ENCODE peak calls at places on chromosomes 12 and 14, in eight cellular contexts. D, R, I, K, O, U, T and M are unnamed samples.

GRCh38 chr14:100536721-100537700 is 50.2 kb downstream of the BEGAIN start:
- DNase-seq in D (peak; percentile 30), R (peak; percentile 32), I (peak; percentile 34), K (peak; percentile 24), O (peak; percentile 42), U (no peak), T (peak; percentile 64), M (peak; percentile 2)

GRCh38 chr12:120259418-120260202 is 5.9 kb downstream of the PXN start:
- DNase-seq in D (no peak), R (peak; percentile 56), I (no peak), K (no peak), O (peak; percentile 47), U (peak; percentile 48), T (no peak), M (no peak)

GRCh38 chr12:80939231-80939950 is 1.7 kb upstream of the LIN7A start:
- DNase-seq in D (no peak), R (no peak), I (no peak), K (no peak), O (no peak), U (no peak), T (no peak), M (no peak)

GRCh38 chr14:31933716-31934115 is 143.4 kb upstream of the ARHGAP5 start:
- DNase-seq in D (no peak), R (no peak), I (no peak), K (no peak), O (no peak), U (peak; percentile 38), T (no peak), M (no peak)

GRCh38 chr12:29616664-29617409 is 119.4 kb upstream of the OVCH1 start:
- DNase-seq in D (no peak), R (no peak), I (no peak), K (no peak), O (no peak), U (peak; percentile 90), T (no peak), M (no peak)

GRCh38 chr12:30457621-30458289 is 237.9 kb downstream of the IPO8 start:
- DNase-seq in D (no peak), R (no peak), I (no peak), K (no peak), O (no peak), U (peak; percentile 74), T (no peak), M (no peak)

GRCh38 chr12:30437616-30438015 is 258.1 kb downstream of the IPO8 start:
- DNase-seq in D (no peak), R (no peak), I (no peak), K (no peak), O (no peak), U (no peak), T (no peak), M (no peak)

GRCh38 chr14:74630881-74631690 is 19.0 kb upstream of the LTBP2 start:
- DNase-seq in D (no peak), R (no peak), I (no peak), K (no peak), O (no peak), U (peak; percentile 60), T (no peak), M (no peak)

GRCh38 chr14:22837059-22837749 is 819 bp downstream of the MMP14 start:
- DNase-seq in D (peak; percentile 72), R (peak; percentile 62), I (peak; percentile 84), K (peak; percentile 78), O (peak; percentile 80), U (peak; percentile 55), T (peak; percentile 87), M (no peak)

GRCh38 chr12:104485651-104486341 is 29.0 kb downstream of the CHST11 start:
- DNase-seq in D (no peak), R (no peak), I (no peak), K (no peak), O (no peak), U (no peak), T (no peak), M (no peak)

GRCh38 chr14:42095155-42095554 is 488.5 kb downstream of the LRFN5 start:
- DNase-seq in D (no peak), R (no peak), I (no peak), K (no peak), O (no peak), U (no peak), T (peak; percentile 51), M (no peak)

GRCh38 chr12:64608901-64609542 is 1.3 kb upstream of the RASSF3 start:
- DNase-seq in D (no peak), R (no peak), I (no peak), K (no peak), O (peak; percentile 86), U (peak; percentile 61), T (no peak), M (peak; percentile 27)

GRCh38 chr12:4031703-4032291 is 158.6 kb upstream of the PARP11 start:
- DNase-seq in D (peak; percentile 60), R (peak; percentile 62), I (no peak), K (peak; percentile 52), O (peak; percentile 71), U (peak; percentile 62), T (peak; percentile 76), M (no peak)

DNA sequence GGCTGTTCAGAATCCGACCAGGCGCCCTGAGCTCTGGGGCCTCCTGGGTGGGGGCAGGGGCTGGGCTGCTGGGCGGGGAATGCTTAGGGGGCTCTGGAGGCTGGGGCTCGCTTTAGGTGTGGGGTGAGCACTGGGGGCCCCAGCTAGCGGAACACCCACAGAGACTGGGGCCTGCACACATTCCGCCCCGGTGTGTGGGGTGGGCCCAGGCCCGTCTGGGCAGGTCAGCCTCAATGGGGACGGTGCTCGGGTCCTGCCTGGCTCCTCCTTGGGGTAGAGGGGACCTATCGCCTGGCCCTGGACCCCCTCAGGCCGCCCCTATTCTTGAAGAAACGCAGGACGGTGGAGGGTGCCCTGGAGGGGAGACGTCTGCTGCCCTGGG is 364.8 kb downstream of the TMEM121 start:
- DNase-seq in D (peak; percentile 26), R (peak; percentile 12), I (peak; percentile 32), K (peak; percentile 24), O (peak; percentile 5), U (no peak), T (peak; percentile 73), M (peak; percentile 4)
- H3K9me3 ChIP-seq in D (no peaks in the 10 kb centered on the region), R (no peaks in the 10 kb centered on the region), I (no peaks in the 10 kb centered on the region), K (no peaks in the 10 kb centered on the region), O (peaks cover 9% of the 10 kb centered on the region), U (no peaks in the 10 kb centered on the region), T (no peaks in the 10 kb centered on the region), M (no peaks in the 10 kb centered on the region)

DNA sequence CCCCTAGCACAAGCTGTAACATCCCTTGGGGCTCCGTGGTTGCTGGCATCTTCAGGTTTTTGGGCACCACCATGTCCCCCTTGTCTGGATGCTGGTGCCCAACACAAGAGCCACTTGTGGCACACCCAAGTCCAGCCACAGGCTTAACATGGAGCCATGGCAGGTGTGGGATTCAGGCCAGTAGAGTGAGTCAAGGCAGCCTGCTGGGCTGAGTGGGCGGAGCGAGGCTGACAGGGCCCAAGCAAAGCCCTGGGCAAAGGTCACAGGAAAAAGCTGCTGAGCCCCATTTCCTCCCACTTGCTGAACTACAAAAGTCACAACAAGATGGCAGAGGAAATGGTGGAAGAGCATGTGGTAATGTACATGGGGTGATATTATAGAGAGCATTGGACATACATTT is 950.7 kb upstream of the FLRT2 start:
- DNase-seq in D (no peak), R (no peak), I (no peak), K (no peak), O (no peak), U (no peak), T (no peak), M (no peak)
- H3K9me3 ChIP-seq in D (no peaks in the 10 kb centered on the region), R (peaks cover 5% of the 10 kb centered on the region), I (no peaks in the 10 kb centered on the region), K (no peaks in the 10 kb centered on the region), O (no peaks in the 10 kb centered on the region), U (no peaks in the 10 kb centered on the region), T (no peaks in the 10 kb centered on the region), M (no peaks in the 10 kb centered on the region)

GRCh38 chr12:38025916-38026315 is 290.7 kb upstream of the ALG10B start:
- DNase-seq in D (no peak), R (no peak), I (no peak), K (no peak), O (no peak), U (no peak), T (no peak), M (no peak)
- H3K9me3 ChIP-seq in D (peaks cover 36% of the 10 kb centered on the region), R (peaks cover 84% of the 10 kb centered on the region), I (no peaks in the 10 kb centered on the region), K (peaks cover 3% of the 10 kb centered on the region), O (peaks cover 94% of the 10 kb centered on the region), U (no peaks in the 10 kb centered on the region), T (no peaks in the 10 kb centered on the region), M (peaks cover 11% of the 10 kb centered on the region)

GRCh38 chr12:132949936-132950837 is 5.9 kb downstream of the ZNF605 start:
- DNase-seq in D (no peak), R (no peak), I (no peak), K (no peak), O (peak; percentile 12), U (no peak), T (no peak), M (no peak)
- H3K9me3 ChIP-seq in D (peaks cover 64% of the 10 kb centered on the region), R (peaks cover 87% of the 10 kb centered on the region), I (no peaks in the 10 kb centered on the region), K (peaks cover 46% of the 10 kb centered on the region), O (peaks cover 89% of the 10 kb centered on the region), U (peaks cover 24% of the 10 kb centered on the region), T (no peaks in the 10 kb centered on the region), M (no peaks in the 10 kb centered on the region)

DNA sequence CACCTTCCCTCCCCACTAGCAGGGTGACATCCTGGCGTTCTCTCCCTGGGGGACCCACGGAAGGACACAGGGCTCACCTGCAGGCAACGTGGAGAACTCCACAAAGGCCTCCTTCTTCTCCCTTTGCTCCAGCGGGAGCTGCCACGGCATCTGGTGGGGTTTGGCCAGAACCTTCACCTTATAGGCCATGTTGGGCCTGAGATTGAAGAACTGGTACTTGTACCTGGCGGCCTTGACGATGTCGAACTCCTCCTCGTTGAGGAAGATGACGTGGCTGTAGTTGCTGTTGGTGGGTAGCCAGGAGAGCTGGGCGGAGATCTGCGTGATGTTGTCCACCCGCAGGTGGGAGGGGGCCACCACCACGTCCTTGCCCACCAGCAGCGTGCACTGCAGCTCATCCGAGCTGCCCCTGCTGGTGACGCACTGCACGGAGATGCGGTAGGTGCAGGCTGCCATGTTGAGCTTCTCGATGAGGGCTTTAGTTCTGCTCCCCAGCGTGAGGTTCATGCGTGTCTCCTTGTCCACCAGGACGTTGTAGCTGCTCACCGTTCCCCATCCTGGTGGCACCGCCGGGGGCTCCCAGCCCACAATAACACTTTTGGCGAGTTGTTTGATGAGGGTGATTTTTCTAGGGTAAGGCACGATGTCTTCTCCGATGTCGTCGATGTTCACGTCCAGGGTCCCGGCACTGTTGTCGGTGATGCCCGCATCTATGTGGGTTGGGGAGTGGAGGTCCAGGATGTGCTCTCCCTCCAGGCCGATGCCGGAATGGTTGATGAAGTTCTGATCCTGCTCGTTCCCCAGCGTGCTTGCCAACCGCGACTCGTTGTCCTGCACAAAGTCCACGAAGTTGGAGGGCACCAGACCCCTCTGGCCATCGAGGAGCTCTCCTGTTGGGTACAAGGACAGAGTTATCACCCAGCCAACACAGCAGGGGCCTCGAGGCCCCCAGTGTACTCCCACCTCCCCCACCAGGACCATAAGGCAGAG is 104.4 kb downstream of the PIWIL1 start:
- DNase-seq in D (peak; percentile 29), R (peak; percentile 33), I (no peak), K (peak; percentile 35), O (no peak), U (no peak), T (no peak), M (no peak)
- H3K9me3 ChIP-seq in D (no peaks in the 10 kb centered on the region), R (no peaks in the 10 kb centered on the region), I (no peaks in the 10 kb centered on the region), K (no peaks in the 10 kb centered on the region), O (no peaks in the 10 kb centered on the region), U (no peaks in the 10 kb centered on the region), T (no peaks in the 10 kb centered on the region), M (no peaks in the 10 kb centered on the region)